ENCODE peak calls at places on chromosomes 11 and 22, in five cellular contexts. W, T, A, D and X are unnamed samples.

GRCh38 chr22:45742866-45743450 is 71.3 kb downstream of the ATXN10 start:
- DNase-seq in W (peak), A (peak), D (no peak), T (no peak), X (no peak)

GRCh38 chr11:65528819-65529350 is 4.0 kb downstream of the SCYL1 start:
- DNase-seq in W (no peak), D (no peak), T (no peak), A (no peak), X (no peak)

GRCh38 chr11:15969281-15969680 is 387.1 kb downstream of the SOX6 start:
- DNase-seq in D (peak), T (peak), W (peak), A (peak), X (peak)

GRCh38 chr22:46079093-46079860 is 71.0 kb upstream of the PPARA start:
- DNase-seq in W (no peak), T (no peak), D (no peak), A (no peak), X (no peak)

GRCh38 chr11:72263363-72263762 is 19.4 kb upstream of the PHOX2A start:
- DNase-seq in D (no peak), T (no peak), A (no peak), W (peak), X (no peak)

GRCh38 chr22:43343262-43343988 is at the start of gene SCUBE1:
- DNase-seq in W (peak), A (peak), D (peak), T (peak), X (no peak)

GRCh38 chr11:69154211-69154913 is 1.4 kb upstream of the SMIM38 start:
- DNase-seq in T (no peak), D (no peak), A (no peak), W (no peak), X (no peak)

GRCh38 chr11:6882747-6883146 is 6.3 kb downstream of the OR10A4 start:
- DNase-seq in A (no peak), W (no peak), T (no peak), D (no peak), X (no peak)

GRCh38 chr11:62242021-62242420 is at the start of gene SCGB1D2:
- DNase-seq in W (no peak), D (peak), A (no peak), T (peak), X (no peak)

GRCh38 chr22:42202669-42203068 is 67.8 kb downstream of the TCF20 start:
- DNase-seq in T (peak), D (no peak), A (no peak), W (peak), X (peak)

GRCh38 chr11:65498042-65498726 is 661 bp upstream of the MALAT1 start:
- DNase-seq in A (peak), T (peak), W (peak), D (peak), X (no peak)

GRCh38 chr22:28647216-28647615 is 32.4 kb downstream of the TTC28 start:
- DNase-seq in W (no peak), A (no peak), D (no peak), T (no peak), X (no peak)

GRCh38 chr11:122696662-122697061 is 41.1 kb downstream of the UBASH3B start:
- DNase-seq in T (no peak), A (no peak), W (no peak), D (peak), X (no peak)

GRCh38 chr11:95577716-95578460 is 211.7 kb downstream of the FAM76B start:
- DNase-seq in W (peak), T (no peak), D (no peak), A (no peak), X (peak)

GRCh38 chr11:75954039-75954438 is 139.0 kb downstream of the UVRAG start:
- DNase-seq in W (no peak), D (no peak), T (no peak), A (no peak), X (no peak)

GRCh38 chr11:10984250-10984649 is 126.4 kb upstream of the ZBED5 start:
- DNase-seq in W (peak), T (peak), D (no peak), A (no peak), X (no peak)

GRCh38 chr11:39541945-39542351 is 1917.5 kb downstream of the LRRC4C start:
- DNase-seq in A (peak), W (no peak), T (peak), D (no peak), X (no peak)

GRCh38 chr11:63611395-63611747 is 2.9 kb downstream of the PLAAT3 start:
- DNase-seq in T (no peak), W (no peak), D (no peak), A (no peak), X (no peak)

GRCh38 chr11:63612181-63612580 is 2.1 kb downstream of the PLAAT3 start:
- DNase-seq in D (no peak), W (no peak), T (no peak), A (no peak), X (no peak)

GRCh38 chr11:63616953-63617352 is 2.7 kb upstream of the PLAAT3 start:
- DNase-seq in D (no peak), T (no peak), W (no peak), A (no peak), X (no peak)

GRCh38 chr11:63613517-63614135 is 607 bp downstream of the PLAAT3 start:
- DNase-seq in W (no peak), T (peak), D (peak), A (peak), X (no peak)

DNA sequence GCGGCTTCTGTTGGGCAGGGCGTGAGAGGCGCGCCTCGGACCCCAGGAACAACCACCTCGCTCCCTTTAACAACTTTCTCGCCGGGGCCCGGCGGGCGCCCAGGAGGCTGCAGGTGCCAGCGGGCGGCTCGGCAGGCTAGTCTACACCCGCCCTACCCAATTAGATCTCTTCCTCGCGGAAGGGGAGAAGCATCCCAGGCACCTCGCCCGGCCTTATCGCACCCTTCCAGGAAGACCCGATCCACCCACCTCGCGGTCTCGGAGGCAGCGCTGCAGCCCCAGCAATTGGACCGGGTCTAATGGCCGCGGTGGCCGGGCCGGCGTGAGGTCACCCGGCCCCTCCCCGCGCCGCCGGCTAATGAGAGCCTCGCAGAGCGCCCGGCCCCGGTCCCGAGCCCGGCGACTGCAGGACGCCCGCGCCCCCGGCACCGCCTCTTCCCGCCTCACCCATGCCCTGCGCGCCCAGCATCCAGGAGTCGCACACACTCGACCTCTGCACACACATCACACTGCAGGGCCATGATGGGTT is at the start of gene PLAAT3:
- DNase-seq in D (peak), W (no peak), T (peak), A (peak), X (no peak)
- TF ChIP-seq CTCF in D (no peak), W (no peak), T (no peak), A (no peak), X (no peak)

GRCh38 chr22:36239150-36239400 is 252 bp downstream of the APOL2 start:
- DNase-seq in T (peak), A (no peak), D (no peak), W (no peak), X (no peak)

GRCh38 chr22:36237462-36238347 is 1.6 kb downstream of the APOL2 start:
- DNase-seq in A (no peak), T (no peak), W (peak), D (peak), X (no peak)

GRCh38 chr22:36236338-36237319 is 2.7 kb downstream of the APOL2 start:
- DNase-seq in W (no peak), A (no peak), D (no peak), T (no peak), X (no peak)

GRCh38 chr22:36238348-36239149 is 778 bp downstream of the APOL2 start:
- DNase-seq in A (peak), T (no peak), D (peak), W (no peak), X (no peak)

GRCh38 chr22:36239401-36240171 is at the start of gene APOL2:
- DNase-seq in D (peak), T (peak), W (peak), A (peak), X (peak)
- H3K4me3 ChIP-seq in D (peak), T (peak), W (peak), A (peak), X (peak)

DNA sequence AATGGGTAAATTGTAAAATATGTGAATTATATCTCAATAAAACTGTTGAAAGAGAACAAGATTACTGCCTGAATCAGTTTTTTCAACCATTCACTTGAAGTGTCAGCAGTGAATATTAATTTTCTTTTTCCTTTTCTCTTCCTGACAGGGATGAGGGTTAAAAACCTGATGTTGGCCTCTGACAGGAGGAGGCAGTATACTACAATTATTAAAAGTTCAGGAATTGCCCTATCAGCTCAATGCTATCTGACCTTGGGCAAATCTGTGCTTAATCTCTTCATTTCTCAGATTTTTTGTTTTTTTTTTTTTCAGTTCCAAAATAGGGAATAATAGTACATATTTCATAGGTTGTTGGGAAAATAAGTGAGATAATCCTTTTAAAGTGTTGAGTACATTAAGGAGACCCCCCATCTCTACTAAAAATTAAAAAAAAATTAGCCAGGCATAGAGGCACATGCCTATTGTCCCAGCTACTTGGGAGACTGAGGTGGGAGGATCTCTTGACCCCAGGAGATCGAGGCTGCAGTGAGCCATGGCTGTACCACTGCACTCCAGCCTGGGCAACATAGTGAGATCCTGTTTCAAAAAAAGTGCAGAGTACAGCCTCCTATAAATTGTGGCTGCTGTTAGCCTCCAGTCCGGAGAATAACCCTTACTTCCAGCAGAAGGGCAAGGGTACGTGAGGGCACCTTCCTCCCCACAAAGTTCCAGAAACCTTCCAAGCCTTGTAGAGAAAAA is 48.8 kb downstream of the TRIM44 start:
- DNase-seq in W (peak), T (no peak), A (no peak), D (no peak), X (no peak)
- TF ChIP-seq CTCF in W (peak), T (peak), A (peak), D (no peak), X (no peak)

GRCh38 chr11:124315052-124315451 is 1.3 kb upstream of the OR8D1 start:
- DNase-seq in A (no peak), T (no peak), W (peak), D (no peak), X (no peak)

GRCh38 chr11:124311269-124311668 is 2.5 kb downstream of the OR8D1 start:
- DNase-seq in T (no peak), D (no peak), W (no peak), A (no peak), X (no peak)

GRCh38 chr11:124313131-124313530 is 618 bp downstream of the OR8D1 start:
- DNase-seq in T (no peak), W (no peak), A (no peak), D (no peak), X (no peak)

GRCh38 chr11:124311677-124312076 is 2.1 kb downstream of the OR8D1 start:
- DNase-seq in A (no peak), D (no peak), T (no peak), W (no peak), X (no peak)

GRCh38 chr11:124313849-124314248 is at the start of gene OR8D1:
- DNase-seq in W (no peak), D (no peak), T (no peak), A (no peak), X (no peak)
- H3K4me3 ChIP-seq in W (no peak), D (no peak), T (no peak), A (no peak), X (no peak)

GRCh38 chr11:11987503-11988022 is 20.9 kb downstream of the DKK3 start:
- DNase-seq in A (no peak), D (no peak), T (peak), W (peak), X (no peak)
- TF ChIP-seq CTCF in A (peak), D (no peak), T (peak), W (peak), X (peak)

DNA sequence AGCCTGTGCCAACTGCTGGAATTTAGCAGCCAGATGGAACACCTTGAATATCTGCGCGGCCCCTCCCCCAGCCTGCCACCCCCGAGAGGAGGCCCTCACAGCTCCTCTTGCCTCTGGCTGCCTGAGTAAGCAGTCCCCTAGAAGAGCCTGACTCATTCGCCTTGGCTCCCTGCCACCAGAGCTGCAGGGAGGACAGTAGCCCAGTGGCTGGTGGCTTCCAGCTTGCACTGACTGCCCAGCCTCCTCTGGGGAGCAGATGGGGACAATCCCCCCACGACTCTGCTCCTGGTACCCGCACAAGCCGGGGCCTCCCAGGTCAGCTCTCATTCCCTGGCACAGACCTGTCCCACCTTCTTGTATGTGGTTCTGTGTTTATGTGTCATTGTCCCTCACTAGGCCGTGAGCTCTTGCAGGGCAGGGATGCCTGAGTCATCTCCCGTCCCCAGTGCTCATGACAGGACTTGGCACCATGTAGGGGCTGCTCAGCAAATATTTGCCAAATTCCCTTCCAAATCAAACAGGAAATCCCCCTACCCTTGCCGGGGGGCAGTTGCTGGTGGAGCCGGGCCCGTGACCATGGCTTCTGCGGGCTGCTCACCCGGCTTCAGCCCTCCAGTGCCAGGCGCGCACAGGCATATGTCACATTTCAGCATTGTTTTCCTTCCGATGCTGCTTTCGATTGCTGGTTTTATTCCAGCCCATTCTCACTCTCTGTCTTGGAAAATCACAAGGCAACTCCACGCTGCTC is 43.6 kb downstream of the CACNG2 start:
- DNase-seq in T (peak), A (peak), D (peak), W (peak), X (peak)
- H3K4me3 ChIP-seq in T (no peak), A (no peak), D (no peak), W (no peak), X (no peak)